ENCODE peak calls at places on chromosomes 2 and 18, in ten cellular contexts. One of them, this sample, is unnamed.

GRCh38 chr2:29281585-29281984 is 166.4 kb downstream of the CLIP4 start:
- DNase-seq in K562: no peak
- DNase-seq in upper lobe of left lung: no peak
- DNase-seq in ovary: peak
- DNase-seq in esophagus muscularis mucosa: no peak
- DNase-seq in HepG2: no peak
- DNase-seq in tibial nerve: peak
- DNase-seq in A549: peak
- DNase-seq in transverse colon: no peak
- DNase-seq in sigmoid colon: peak
- DNase-seq in this sample: peak

GRCh38 chr2:128404709-128405466 is 86.2 kb upstream of the HS6ST1 start:
- DNase-seq in K562: no peak
- DNase-seq in tibial nerve: no peak
- DNase-seq in A549: no peak
- DNase-seq in ovary: no peak
- DNase-seq in HepG2: no peak
- DNase-seq in esophagus muscularis mucosa: no peak
- DNase-seq in transverse colon: peak
- DNase-seq in upper lobe of left lung: peak
- DNase-seq in sigmoid colon: no peak
- DNase-seq in this sample: peak

GRCh38 chr2:239548491-239548890 is 147.7 kb upstream of the HDAC4 start:
- DNase-seq in sigmoid colon: peak
- DNase-seq in K562: no peak
- DNase-seq in esophagus muscularis mucosa: no peak
- DNase-seq in upper lobe of left lung: no peak
- DNase-seq in A549: no peak
- DNase-seq in transverse colon: no peak
- DNase-seq in tibial nerve: no peak
- DNase-seq in ovary: no peak
- DNase-seq in HepG2: no peak
- DNase-seq in this sample: no peak

GRCh38 chr2:27303093-27304025 is 4.9 kb downstream of the UCN start:
- DNase-seq in sigmoid colon: no peak
- DNase-seq in esophagus muscularis mucosa: no peak
- DNase-seq in HepG2: peak
- DNase-seq in transverse colon: peak
- DNase-seq in upper lobe of left lung: peak
- DNase-seq in tibial nerve: peak
- DNase-seq in ovary: no peak
- DNase-seq in A549: peak
- DNase-seq in K562: peak
- DNase-seq in this sample: peak

GRCh38 chr2:156325671-156326385 is 6.7 kb downstream of the NR4A2 start:
- DNase-seq in sigmoid colon: no peak
- DNase-seq in esophagus muscularis mucosa: no peak
- DNase-seq in HepG2: no peak
- DNase-seq in ovary: no peak
- DNase-seq in upper lobe of left lung: no peak
- DNase-seq in K562: no peak
- DNase-seq in transverse colon: no peak
- DNase-seq in tibial nerve: no peak
- DNase-seq in A549: no peak
- DNase-seq in this sample: no peak

GRCh38 chr2:233087725-233088124 is 27.6 kb downstream of the INPP5D start:
- DNase-seq in esophagus muscularis mucosa: no peak
- DNase-seq in HepG2: no peak
- DNase-seq in A549: no peak
- DNase-seq in tibial nerve: no peak
- DNase-seq in ovary: no peak
- DNase-seq in K562: no peak
- DNase-seq in sigmoid colon: no peak
- DNase-seq in upper lobe of left lung: no peak
- DNase-seq in transverse colon: no peak
- DNase-seq in this sample: peak

GRCh38 chr18:31241900-31242409 is 76.0 kb upstream of the DSG1 start:
- DNase-seq in sigmoid colon: no peak
- DNase-seq in tibial nerve: no peak
- DNase-seq in HepG2: peak
- DNase-seq in K562: peak
- DNase-seq in ovary: no peak
- DNase-seq in upper lobe of left lung: no peak
- DNase-seq in transverse colon: peak
- DNase-seq in A549: peak
- DNase-seq in esophagus muscularis mucosa: no peak
- DNase-seq in this sample: no peak

GRCh38 chr2:195352581-195352980 is 304.4 kb upstream of the SLC39A10 start:
- DNase-seq in esophagus muscularis mucosa: no peak
- DNase-seq in tibial nerve: no peak
- DNase-seq in ovary: no peak
- DNase-seq in transverse colon: no peak
- DNase-seq in HepG2: no peak
- DNase-seq in upper lobe of left lung: no peak
- DNase-seq in K562: no peak
- DNase-seq in sigmoid colon: no peak
- DNase-seq in A549: no peak
- DNase-seq in this sample: no peak

GRCh38 chr2:104406273-104406726 is 447.6 kb upstream of the POU3F3 start:
- DNase-seq in esophagus muscularis mucosa: no peak
- DNase-seq in HepG2: no peak
- DNase-seq in tibial nerve: no peak
- DNase-seq in sigmoid colon: peak
- DNase-seq in transverse colon: no peak
- DNase-seq in upper lobe of left lung: no peak
- DNase-seq in ovary: no peak
- DNase-seq in A549: no peak
- DNase-seq in K562: no peak
- DNase-seq in this sample: no peak

GRCh38 chr2:83900859-83901258 is 558.2 kb downstream of the SUCLG1 start:
- DNase-seq in A549: no peak
- DNase-seq in K562: no peak
- DNase-seq in upper lobe of left lung: no peak
- DNase-seq in esophagus muscularis mucosa: no peak
- DNase-seq in transverse colon: no peak
- DNase-seq in tibial nerve: no peak
- DNase-seq in HepG2: no peak
- DNase-seq in ovary: no peak
- DNase-seq in sigmoid colon: no peak
- DNase-seq in this sample: no peak

GRCh38 chr2:154952346-154953010 is 254.0 kb downstream of the KCNJ3 start:
- DNase-seq in tibial nerve: no peak
- DNase-seq in HepG2: no peak
- DNase-seq in upper lobe of left lung: no peak
- DNase-seq in K562: no peak
- DNase-seq in transverse colon: no peak
- DNase-seq in sigmoid colon: no peak
- DNase-seq in ovary: no peak
- DNase-seq in A549: no peak
- DNase-seq in esophagus muscularis mucosa: no peak
- DNase-seq in this sample: no peak

GRCh38 chr2:129324349-129324748 is 655.1 kb upstream of the RAB6C start:
- DNase-seq in esophagus muscularis mucosa: no peak
- DNase-seq in HepG2: no peak
- DNase-seq in tibial nerve: no peak
- DNase-seq in A549: no peak
- DNase-seq in transverse colon: no peak
- DNase-seq in sigmoid colon: no peak
- DNase-seq in ovary: no peak
- DNase-seq in K562: no peak
- DNase-seq in upper lobe of left lung: no peak
- DNase-seq in this sample: no peak

DNA sequence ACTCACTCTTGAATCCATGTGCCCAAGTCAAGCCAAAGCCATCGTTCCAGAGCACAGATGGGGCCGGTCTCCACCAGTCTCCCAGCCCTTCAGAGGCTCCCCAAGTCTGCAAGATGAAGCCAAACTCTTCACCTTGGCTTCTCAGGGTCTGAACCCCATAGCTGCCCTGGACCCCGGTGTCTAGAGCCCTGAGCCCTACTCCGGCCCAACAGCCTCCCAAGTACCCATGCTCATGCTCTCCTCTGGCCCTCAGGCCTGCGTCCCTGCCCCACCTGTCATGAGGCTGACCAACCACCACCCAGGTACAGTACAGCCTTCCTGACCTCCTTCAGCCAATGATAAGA is 46.0 kb downstream of the ZNF516 start:
- DNase-seq in A549: no peak
- DNase-seq in sigmoid colon: peak
- DNase-seq in transverse colon: no peak
- DNase-seq in ovary: peak
- DNase-seq in HepG2: no peak
- DNase-seq in upper lobe of left lung: no peak
- DNase-seq in esophagus muscularis mucosa: no peak
- DNase-seq in tibial nerve: no peak
- DNase-seq in K562: no peak
- DNase-seq in this sample: no peak
- H3K27ac ChIP-seq in A549: peak
- H3K27ac ChIP-seq in sigmoid colon: peak
- H3K27ac ChIP-seq in transverse colon: peak
- H3K27ac ChIP-seq in ovary: peak
- H3K27ac ChIP-seq in HepG2: no peak
- H3K27ac ChIP-seq in upper lobe of left lung: peak
- H3K27ac ChIP-seq in esophagus muscularis mucosa: peak
- H3K27ac ChIP-seq in tibial nerve: peak
- H3K27ac ChIP-seq in K562: no peak
- H3K27ac ChIP-seq in this sample: no peak

DNA sequence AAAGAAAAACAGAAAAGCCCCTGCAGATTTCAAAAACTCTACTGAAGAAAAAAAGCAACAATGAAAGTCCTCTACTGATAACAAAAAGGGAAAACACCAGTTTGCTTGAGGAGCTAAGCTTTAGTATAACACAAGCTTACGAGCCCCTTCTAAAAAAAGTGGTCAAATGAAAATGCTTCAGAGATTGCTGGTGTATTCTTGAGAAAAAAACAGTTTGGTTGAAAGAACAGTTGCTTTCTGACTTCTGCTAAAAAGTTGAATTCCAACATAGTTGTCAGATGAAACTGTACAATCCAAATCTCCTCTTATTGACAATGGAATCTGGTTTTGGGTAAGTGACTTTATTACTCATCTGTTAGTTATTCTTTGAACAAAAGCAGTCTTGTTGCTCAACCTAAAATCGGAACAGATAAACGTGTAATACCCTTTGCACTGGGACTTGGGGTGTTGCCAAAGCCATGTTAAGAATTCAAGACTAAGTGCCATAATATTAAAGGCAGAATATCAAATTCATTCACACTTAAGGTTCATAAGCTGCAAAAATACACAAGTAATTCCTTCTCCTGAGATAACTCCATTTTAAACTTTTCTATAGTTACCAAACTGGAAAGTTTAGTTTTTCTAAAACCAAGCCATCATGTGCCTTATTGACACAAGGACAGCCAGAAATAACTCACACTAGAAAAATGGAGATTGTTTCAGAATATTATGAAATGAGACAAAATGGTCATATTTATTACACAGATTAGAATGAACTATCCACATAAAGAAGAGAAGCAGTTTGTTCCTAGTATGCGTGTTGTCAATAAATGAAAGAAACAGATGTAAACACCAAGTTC is 45.3 kb upstream of the SPAG16 start:
- DNase-seq in tibial nerve: peak
- DNase-seq in upper lobe of left lung: no peak
- DNase-seq in transverse colon: no peak
- DNase-seq in HepG2: peak
- DNase-seq in ovary: no peak
- DNase-seq in K562: no peak
- DNase-seq in sigmoid colon: no peak
- DNase-seq in A549: peak
- DNase-seq in esophagus muscularis mucosa: no peak
- DNase-seq in this sample: no peak
- TF ChIP-seq EP300 in tibial nerve: peak
- TF ChIP-seq EP300 in upper lobe of left lung: no peak
- TF ChIP-seq EP300 in transverse colon: no peak
- TF ChIP-seq EP300 in HepG2: peak
- TF ChIP-seq EP300 in ovary: no peak
- TF ChIP-seq EP300 in K562: no peak
- TF ChIP-seq EP300 in sigmoid colon: no peak
- TF ChIP-seq EP300 in A549: peak
- TF ChIP-seq EP300 in esophagus muscularis mucosa: no peak
- TF ChIP-seq EP300 in this sample: no peak

GRCh38 chr2:86341470-86341869 is 4.0 kb upstream of the REEP1 start:
- DNase-seq in ovary: no peak
- DNase-seq in upper lobe of left lung: no peak
- DNase-seq in transverse colon: no peak
- DNase-seq in tibial nerve: no peak
- DNase-seq in sigmoid colon: no peak
- DNase-seq in esophagus muscularis mucosa: no peak
- DNase-seq in K562: no peak
- DNase-seq in A549: no peak
- DNase-seq in HepG2: no peak
- DNase-seq in this sample: no peak
- H3K4me3 ChIP-seq in ovary: no peak
- H3K4me3 ChIP-seq in upper lobe of left lung: no peak
- H3K4me3 ChIP-seq in transverse colon: no peak
- H3K4me3 ChIP-seq in tibial nerve: no peak
- H3K4me3 ChIP-seq in sigmoid colon: no peak
- H3K4me3 ChIP-seq in esophagus muscularis mucosa: no peak
- H3K4me3 ChIP-seq in K562: no peak
- H3K4me3 ChIP-seq in A549: no peak
- H3K4me3 ChIP-seq in HepG2: no peak
- H3K4me3 ChIP-seq in this sample: no peak

GRCh38 chr2:106359512-106359911 is 108.7 kb downstream of the RGPD3 start:
- DNase-seq in sigmoid colon: no peak
- DNase-seq in ovary: no peak
- DNase-seq in HepG2: no peak
- DNase-seq in transverse colon: no peak
- DNase-seq in upper lobe of left lung: no peak
- DNase-seq in K562: no peak
- DNase-seq in tibial nerve: no peak
- DNase-seq in A549: no peak
- DNase-seq in esophagus muscularis mucosa: no peak
- DNase-seq in this sample: no peak

GRCh38 chr2:106358081-106358480 is 110.1 kb downstream of the RGPD3 start:
- DNase-seq in HepG2: no peak
- DNase-seq in transverse colon: no peak
- DNase-seq in A549: no peak
- DNase-seq in upper lobe of left lung: no peak
- DNase-seq in sigmoid colon: no peak
- DNase-seq in K562: no peak
- DNase-seq in tibial nerve: no peak
- DNase-seq in esophagus muscularis mucosa: no peak
- DNase-seq in ovary: no peak
- DNase-seq in this sample: no peak

GRCh38 chr2:106350980-106351379 is 117.2 kb downstream of the RGPD3 start:
- DNase-seq in esophagus muscularis mucosa: no peak
- DNase-seq in transverse colon: no peak
- DNase-seq in tibial nerve: no peak
- DNase-seq in HepG2: no peak
- DNase-seq in A549: no peak
- DNase-seq in K562: no peak
- DNase-seq in sigmoid colon: no peak
- DNase-seq in ovary: no peak
- DNase-seq in upper lobe of left lung: no peak
- DNase-seq in this sample: no peak

DNA sequence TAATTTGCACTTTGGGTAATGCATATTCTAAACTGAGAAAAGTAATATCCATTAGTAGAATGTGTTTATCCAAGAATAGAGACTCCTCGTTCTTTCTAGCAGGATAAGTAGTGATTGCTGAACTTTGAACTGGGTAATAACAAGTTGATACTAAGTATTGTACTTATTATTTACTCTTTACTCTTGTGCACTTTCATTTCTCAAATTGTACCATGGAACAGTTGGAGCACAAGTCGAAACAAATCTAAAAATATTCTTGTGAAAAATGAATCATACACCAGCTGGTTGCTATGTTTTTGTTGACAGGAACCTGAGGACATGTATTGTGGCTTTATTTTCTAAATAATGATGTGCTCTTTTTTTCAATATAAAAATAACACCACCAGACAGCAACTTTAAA is 111.9 kb downstream of the RGPD3 start:
- DNase-seq in sigmoid colon: no peak
- DNase-seq in A549: no peak
- DNase-seq in ovary: no peak
- DNase-seq in transverse colon: no peak
- DNase-seq in tibial nerve: no peak
- DNase-seq in HepG2: no peak
- DNase-seq in upper lobe of left lung: no peak
- DNase-seq in esophagus muscularis mucosa: no peak
- DNase-seq in K562: no peak
- DNase-seq in this sample: no peak
- H3K27ac ChIP-seq in sigmoid colon: no peak
- H3K27ac ChIP-seq in A549: no peak
- H3K27ac ChIP-seq in ovary: no peak
- H3K27ac ChIP-seq in transverse colon: no peak
- H3K27ac ChIP-seq in tibial nerve: no peak
- H3K27ac ChIP-seq in HepG2: no peak
- H3K27ac ChIP-seq in upper lobe of left lung: no peak
- H3K27ac ChIP-seq in esophagus muscularis mucosa: no peak
- H3K27ac ChIP-seq in K562: no peak
- H3K27ac ChIP-seq in this sample: no peak